ENCODE peak calls at places on chromosome 10, in eight cellular contexts. E is T-helper 1 cell, D is gastrocnemius medialis, W is T-helper 17 cell, A is skeletal muscle cell, M is NCI-H1436, B is MM.1S, Z is DMS153. R is an unnamed sample.

GRCh38 chr10:15857001-15857608 is 3.2 kb downstream of the MINDY3 start:
- DNase-seq in E (no peak), D (no peak), W (no peak), A (no peak), M (no peak), B (no peak), Z (no peak), R (no peak)

GRCh38 chr10:51162002-51162401 is 87.7 kb downstream of the PRKG1 start:
- DNase-seq in E (no peak), D (no peak), W (no peak), A (no peak), M (no peak), B (no peak), Z (no peak), R (no peak)

GRCh38 chr10:37474645-37475044 is 349.2 kb downstream of the ANKRD30A start:
- DNase-seq in E (no peak), D (no peak), W (no peak), A (no peak), M (no peak), B (no peak), Z (no peak), R (no peak)

GRCh38 chr10:96858038-96858705 is 26.1 kb downstream of the LCOR start:
- DNase-seq in E (no peak), D (no peak), W (no peak), A (no peak), M (no peak), B (no peak), Z (no peak), R (no peak)

GRCh38 chr10:68137174-68137573 is 27.9 kb downstream of the MYPN start:
- DNase-seq in E (no peak), D (no peak), W (no peak), A (no peak), M (no peak), B (no peak), Z (no peak), R (no peak)

GRCh38 chr10:89206402-89207180 is 526 bp downstream of the CH25H start:
- DNase-seq in E (peak), D (no peak), W (no peak), A (no peak), M (no peak), B (no peak), Z (no peak), R (no peak)

GRCh38 chr10:24277771-24278518 is 69.0 kb downstream of the KIAA1217 start:
- DNase-seq in E (no peak), D (peak), W (no peak), A (no peak), M (no peak), B (no peak), Z (no peak), R (no peak)

GRCh38 chr10:46520941-46521340 is 35.5 kb downstream of the GPRIN2 start:
- DNase-seq in E (no peak), D (peak), W (no peak), A (peak), M (no peak), B (no peak), Z (no peak), R (no peak)

GRCh38 chr10:63264852-63265617 is 131.9 kb downstream of the NRBF2 start:
- DNase-seq in E (peak), D (no peak), W (no peak), A (peak), M (no peak), B (peak), Z (peak), R (no peak)

R was measured in stimulated activated CD8-positive, alpha-beta memory T cell treated with anti-CD3 and anti-CD28 coated beads, Interleukin-15, amount 100 ng/mL, for 24 hours.